ENCODE peak calls at places on chromosomes 16 and 17, in four cellular contexts. H is HepG2, Y is K562, N is SK-N-SH. Z is an unnamed sample.

GRCh38 chr17:33038740-33039139 is 47.1 kb downstream of the SPACA3 start:
- DNase-seq in N (peak), H (no peak), Y (peak), Z (peak)

GRCh38 chr17:77049440-77049839 is 91.3 kb upstream of the SEC14L1 start:
- DNase-seq in Y (no peak), N (no peak), H (no peak), Z (no peak)

GRCh38 chr16:31715915-31716314 is 157.7 kb upstream of the ZNF267 start:
- DNase-seq in N (no peak), Y (peak), H (no peak), Z (no peak)

GRCh38 chr16:49567940-49568339 is 194.3 kb downstream of the C16orf78 start:
- DNase-seq in Y (peak), H (no peak), N (no peak), Z (no peak)

GRCh38 chr17:66054242-66054641 is 137.7 kb downstream of the CEP112 start:
- DNase-seq in N (no peak), H (no peak), Y (no peak), Z (no peak)

GRCh38 chr16:86387461-86388440 is 122.6 kb upstream of the FOXF1 start:
- DNase-seq in Y (peak), H (no peak), N (no peak), Z (no peak)

GRCh38 chr16:85612191-85612800 is 826 bp upstream of the GSE1 start:
- DNase-seq in H (peak), Y (peak), N (peak), Z (no peak)

GRCh38 chr17:42667088-42667951 is 8.2 kb downstream of the TUBG2 start:
- DNase-seq in H (peak), N (peak), Y (no peak), Z (no peak)

GRCh38 chr17:81582769-81583168 is 30.6 kb upstream of the FAAP100 start:
- DNase-seq in Y (no peak), N (no peak), H (no peak), Z (no peak)

GRCh38 chr17:81581758-81582157 is 29.6 kb upstream of the FAAP100 start:
- DNase-seq in N (no peak), H (no peak), Y (no peak), Z (no peak)

GRCh38 chr17:81583589-81584337 is 31.6 kb upstream of the FAAP100 start:
- DNase-seq in N (no peak), Y (no peak), H (peak), Z (no peak)

GRCh38 chr17:81580481-81580880 is 28.3 kb upstream of the FAAP100 start:
- DNase-seq in N (no peak), Y (no peak), H (no peak), Z (no peak)

GRCh38 chr17:81582341-81582740 is 30.2 kb upstream of the FAAP100 start:
- DNase-seq in Y (no peak), H (no peak), N (no peak), Z (no peak)
- TF ChIP-seq MAX in Y (no peak), H (no peak), N (no peak), Z (no peak)

GRCh38 chr17:57924677-57925076 is 30.5 kb downstream of the CUEDC1 start:
- DNase-seq in Y (no peak), N (no peak), H (no peak), Z (no peak)
- TF ChIP-seq FOXJ3 in Y (no peak), N (no peak), H (no peak), Z (no peak)

GRCh38 chr16:50671644-50672260 is 9.4 kb downstream of the SNX20 start:
- DNase-seq in Y (peak), H (peak), N (peak), Z (peak)
- TF ChIP-seq MAX in Y (no peak), H (no peak), N (no peak), Z (no peak)

DNA sequence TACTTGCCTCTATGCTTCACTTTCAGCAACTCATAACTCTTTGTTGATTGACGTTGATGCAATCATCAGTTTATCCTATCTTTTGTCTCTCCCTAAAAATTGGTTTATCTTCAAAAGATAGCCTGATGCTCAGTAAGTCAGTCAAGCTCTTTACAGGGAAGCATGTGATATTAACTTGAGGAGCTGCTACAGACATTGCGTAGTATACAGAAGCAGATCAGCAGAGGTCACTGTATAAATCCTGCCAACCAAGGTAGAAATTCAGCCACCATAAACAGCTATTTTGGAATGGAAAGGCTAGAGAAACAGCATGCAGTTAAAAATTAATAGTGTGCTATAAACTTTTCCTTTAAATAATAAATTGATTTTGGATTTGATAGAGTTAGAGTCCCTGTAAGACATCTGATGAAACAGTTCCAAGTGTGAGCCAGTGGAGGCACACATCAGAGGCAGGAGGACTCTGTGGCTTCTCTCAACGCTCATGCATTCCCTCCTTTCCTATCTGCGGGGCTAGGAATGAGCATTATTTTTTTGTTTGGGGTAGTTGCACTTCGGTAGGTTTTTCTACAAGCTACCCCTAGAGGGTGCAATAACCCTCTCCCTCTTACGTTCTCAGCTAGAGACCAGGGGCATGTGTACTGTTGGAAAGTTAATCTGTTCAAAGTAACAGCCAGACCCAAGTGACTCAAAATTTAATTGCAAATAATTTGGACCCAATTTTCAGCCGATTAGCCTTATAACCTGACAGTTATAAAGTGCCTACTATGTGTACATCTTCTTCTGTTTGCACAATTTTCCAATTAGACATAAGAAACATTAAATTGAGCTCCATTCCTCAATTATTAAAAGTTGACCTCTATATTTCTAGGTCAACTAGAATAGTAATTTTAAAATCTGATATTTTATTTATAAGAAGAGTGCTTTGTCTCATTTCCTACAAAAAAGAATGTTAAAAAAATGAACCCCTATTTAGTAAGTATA is 647.7 kb upstream of the SOX9 start:
- DNase-seq in H (peak), N (peak), Y (peak), Z (peak)
- TF ChIP-seq FOXJ3 in H (no peak), N (no peak), Y (no peak), Z (no peak)

DNA sequence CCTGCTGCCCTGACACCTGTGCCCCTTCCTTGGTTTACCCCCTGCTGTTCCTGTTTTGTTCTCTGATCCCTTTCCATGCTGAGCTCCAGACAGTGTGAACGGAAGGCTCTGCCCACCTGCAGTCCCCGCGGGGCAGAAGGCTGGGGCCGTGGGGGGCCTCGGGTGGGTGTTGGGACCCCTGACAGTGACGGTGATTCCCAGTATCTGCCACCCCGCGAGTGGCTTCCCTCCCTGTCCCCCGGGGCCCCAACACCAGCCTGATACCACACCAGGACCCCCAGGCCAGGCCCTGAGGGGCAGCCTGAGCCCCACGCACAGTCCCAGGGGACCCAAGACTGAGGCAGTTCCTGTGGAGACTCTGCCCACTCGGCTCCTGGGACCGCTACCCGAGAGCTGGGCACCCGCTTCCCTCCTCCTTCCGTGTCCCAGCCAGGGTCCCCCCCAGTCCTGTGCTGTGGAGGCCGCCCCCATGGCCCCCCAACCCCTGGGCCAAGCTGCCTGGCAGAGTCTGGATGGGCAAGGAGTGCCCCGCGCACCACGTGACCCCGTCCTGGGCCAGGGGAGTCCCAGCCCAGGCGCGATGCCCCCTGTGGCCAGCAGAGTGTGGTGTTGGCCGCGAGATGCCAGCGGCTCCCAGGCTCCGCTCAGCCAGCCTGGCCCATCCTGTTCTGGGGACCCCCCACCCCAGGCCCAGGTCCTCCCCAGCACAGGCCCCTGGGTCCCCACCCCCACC is 10.0 kb upstream of the C1QTNF8 start:
- DNase-seq in H (peak), N (peak), Y (peak), Z (peak)
- TF ChIP-seq MAX in H (peak), N (no peak), Y (peak), Z (no peak)

DNA sequence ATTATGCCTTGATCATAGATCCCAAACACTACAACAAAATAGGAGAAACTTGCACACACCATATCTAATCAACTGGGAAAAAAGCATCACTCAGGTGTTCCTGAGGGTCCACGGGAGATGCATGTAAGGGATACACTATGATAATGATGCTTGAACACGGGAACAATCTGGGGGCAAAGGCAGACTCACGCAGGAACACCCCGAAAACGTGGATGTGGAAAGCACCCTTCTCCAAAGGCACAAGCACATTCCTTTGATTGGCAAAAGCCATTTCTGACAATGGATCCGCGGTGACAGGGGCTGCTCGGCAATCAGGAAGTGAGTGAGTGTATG is 1.3 kb downstream of the ZNF652 start:
- DNase-seq in H (no peak), Y (no peak), N (peak), Z (no peak)
- TF ChIP-seq FOXJ3 in H (no peak), Y (no peak), N (no peak), Z (no peak)

GRCh38 chr16:17356243-17356933 is 114.4 kb downstream of the XYLT1 start:
- DNase-seq in Y (no peak), N (no peak), H (no peak), Z (no peak)
- TF ChIP-seq MAX in Y (no peak), N (no peak), H (no peak), Z (no peak)

GRCh38 chr17:40317345-40317873 is 8.4 kb downstream of the RARA start:
- DNase-seq in N (peak), H (peak), Y (peak), Z (peak)
- TF ChIP-seq FOXJ3 in N (no peak), H (no peak), Y (no peak), Z (no peak)